ENCODE peak calls at places on chromosomes 5 and 9, in four cellular contexts. V is breast epithelium, T is psoas muscle, W is lung. L is an unnamed sample. For H3K4me1, the result is how much of the 10 kb centered on the place peaks cover.

GRCh38 chr9:130845901-130846381 is 10.9 kb downstream of the ABL1 start:
- DNase-seq in V (no peak), T (no peak), W (no peak), L (no peak)

GRCh38 chr5:43066231-43066798 is 26.2 kb upstream of the ANXA2R start:
- DNase-seq in V (peak), T (peak), W (peak), L (peak)

GRCh38 chr9:107172160-107172978 is 110.7 kb upstream of the RAD23B start:
- DNase-seq in V (peak), T (peak), W (peak), L (peak)

GRCh38 chr5:82347213-82347947 is 69.2 kb upstream of the RPS23 start:
- DNase-seq in V (no peak), T (peak), W (no peak), L (no peak)

GRCh38 chr5:95841914-95842812 is 19.6 kb upstream of the GLRX start:
- DNase-seq in V (no peak), T (no peak), W (peak), L (no peak)

GRCh38 chr5:175654807-175655206 is 3.1 kb upstream of the HRH2 start:
- DNase-seq in V (no peak), T (no peak), W (no peak), L (no peak)

GRCh38 chr9:93960221-93960970 is 5.2 kb upstream of the BARX1 start:
- DNase-seq in V (no peak), T (no peak), W (no peak), L (peak)

GRCh38 chr5:31329722-31330121 is 136.2 kb downstream of the CDH6 start:
- DNase-seq in V (no peak), T (no peak), W (no peak), L (no peak)

GRCh38 chr9:15485836-15486678 is 24.7 kb downstream of the PSIP1 start:
- DNase-seq in V (no peak), T (no peak), W (no peak), L (no peak)

GRCh38 chr9:125794708-125795107 is 47.5 kb downstream of the PBX3 start:
- DNase-seq in V (no peak), T (no peak), W (no peak), L (no peak)

GRCh38 chr9:77305622-77306365 is 128.5 kb downstream of the VPS13A start:
- DNase-seq in V (no peak), T (no peak), W (no peak), L (no peak)

GRCh38 chr5:3601929-3602712 is 6.5 kb downstream of the IRX1 start:
- DNase-seq in V (no peak), T (no peak), W (no peak), L (no peak)

GRCh38 chr9:136532799-136533774 is 12.8 kb downstream of the NOTCH1 start:
- DNase-seq in V (no peak), T (no peak), W (no peak), L (no peak)

GRCh38 chr9:106752581-106752980 is 110.4 kb upstream of the ZNF462 start:
- DNase-seq in V (no peak), T (no peak), W (no peak), L (no peak)

GRCh38 chr9:122218070-122218884 is 10.5 kb downstream of the LHX6 start:
- DNase-seq in V (no peak), T (no peak), W (no peak), L (no peak)

GRCh38 chr5:143653766-143654282 is 158.1 kb upstream of the HMHB1 start:
- DNase-seq in V (no peak), T (no peak), W (no peak), L (no peak)

GRCh38 chr9:117734082-117734481 is 29.9 kb downstream of the TLR4 start:
- DNase-seq in V (no peak), T (no peak), W (no peak), L (no peak)

GRCh38 chr5:164358531-164359259 is 853.3 kb downstream of the MAT2B start:
- DNase-seq in V (no peak), T (no peak), W (no peak), L (no peak)

GRCh38 chr5:109852371-109853160 is 162.8 kb downstream of the MAN2A1 start:
- DNase-seq in V (no peak), T (no peak), W (no peak), L (no peak)

GRCh38 chr5:174599992-174600391 is 124.4 kb upstream of the MSX2 start:
- DNase-seq in V (no peak), T (no peak), W (no peak), L (no peak)

GRCh38 chr9:94812343-94812742 is 85.8 kb downstream of the AOPEP start:
- DNase-seq in V (peak), T (no peak), W (no peak), L (no peak)

GRCh38 chr9:133341369-133342082 is 5.5 kb upstream of the SURF6 start:
- DNase-seq in V (no peak), T (peak), W (peak), L (no peak)

GRCh38 chr9:96089425-96089824 is 212.6 kb downstream of the HSD17B3 start:
- DNase-seq in V (no peak), T (no peak), W (no peak), L (no peak)

GRCh38 chr9:133059623-133060022 is 2.2 kb upstream of the CEL start:
- DNase-seq in V (no peak), T (no peak), W (no peak), L (no peak)

GRCh38 chr9:84996049-84996448 is 326.5 kb downstream of the NTRK2 start:
- DNase-seq in V (no peak), T (no peak), W (no peak), L (no peak)

GRCh38 chr5:136133416-136134383 is 1.1 kb downstream of the SMAD5 start:
- DNase-seq in V (peak), T (peak), W (peak), L (peak)

GRCh38 chr5:147439253-147439652 is 70.6 kb downstream of the DPYSL3 start:
- DNase-seq in V (no peak), T (no peak), W (no peak), L (no peak)

GRCh38 chr9:137277329-137278041 is at the start of gene TOR4A:
- DNase-seq in V (no peak), T (peak), W (peak), L (peak)

GRCh38 chr5:80406980-80407734 is 707 bp upstream of the ZFYVE16 start:
- DNase-seq in V (no peak), T (peak), W (no peak), L (peak)

GRCh38 chr9:129944501-129945116 is 98.4 kb downstream of the FNBP1 start:
- DNase-seq in V (no peak), T (no peak), W (no peak), L (no peak)

GRCh38 chr5:88878976-88879375 is 4.0 kb downstream of the MEF2C start:
- DNase-seq in V (no peak), T (no peak), W (no peak), L (no peak)

GRCh38 chr9:91177661-91178280 is 183.9 kb downstream of the AUH start:
- DNase-seq in V (peak), T (no peak), W (peak), L (peak)

GRCh38 chr9:135128035-135128670 is 40.7 kb downstream of the OLFM1 start:
- DNase-seq in V (no peak), T (no peak), W (no peak), L (no peak)

GRCh38 chr5:135445306-135445940 is 1.7 kb downstream of the DCANP1 start:
- DNase-seq in V (no peak), T (no peak), W (no peak), L (no peak)

DNA sequence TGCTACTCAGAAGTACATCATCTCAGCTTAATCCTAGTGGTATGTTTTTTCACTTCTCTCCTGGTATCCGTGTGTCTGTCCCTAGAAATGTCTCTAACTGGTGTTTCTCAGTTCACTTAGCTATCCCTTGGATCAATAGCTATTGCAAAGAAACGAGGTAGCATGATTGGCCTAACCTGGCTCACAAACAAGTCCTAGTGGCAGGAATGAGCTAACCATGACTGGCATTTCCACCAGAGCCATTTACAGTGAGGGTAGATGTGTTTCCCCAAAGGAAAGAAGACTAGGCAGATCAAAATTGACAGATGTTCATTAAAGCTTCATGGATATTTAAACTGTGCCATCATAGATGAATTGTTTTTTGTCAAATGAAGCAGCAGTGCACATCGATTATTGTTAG is 82.5 kb downstream of the PALM2AKAP2 start:
- DNase-seq in V (no peak), T (no peak), W (no peak), L (no peak)
- TF ChIP-seq CTCF in V (no peak), T (no peak), W (no peak), L (no peak)

GRCh38 chr5:35357973-35358372 is 127.7 kb upstream of the PRLR start:
- DNase-seq in V (no peak), T (no peak), W (no peak), L (no peak)
- H3K27ac ChIP-seq in V (no peak), T (no peak), W (no peak), L (no peak)

GRCh38 chr5:127092690-127093089 is 19.4 kb upstream of the C5orf63 start:
- DNase-seq in V (no peak), T (no peak), W (no peak), L (no peak)
- H3K4me1 ChIP-seq in V (under half), T (under half), W (under half), L (under half)

GRCh38 chr5:170697031-170697430 is 86.5 kb upstream of the GABRP start:
- DNase-seq in V (no peak), T (no peak), W (no peak), L (no peak)

GRCh38 chr5:170693701-170694100 is 89.8 kb upstream of the GABRP start:
- DNase-seq in V (no peak), T (no peak), W (no peak), L (no peak)

GRCh38 chr5:170694911-170695310 is 88.6 kb upstream of the GABRP start:
- DNase-seq in V (no peak), T (no peak), W (no peak), L (no peak)

GRCh38 chr5:170691623-170692022 is 91.9 kb upstream of the GABRP start:
- DNase-seq in V (no peak), T (no peak), W (no peak), L (no peak)
- TF ChIP-seq CTCF in V (no peak), T (no peak), W (no peak), L (no peak)

GRCh38 chr5:53037141-53037859 is 48.1 kb downstream of the ITGA2 start:
- DNase-seq in V (no peak), T (no peak), W (no peak), L (no peak)

GRCh38 chr5:53039855-53040254 is 50.7 kb downstream of the ITGA2 start:
- DNase-seq in V (no peak), T (no peak), W (no peak), L (no peak)

GRCh38 chr5:53038196-53038847 is 49.2 kb downstream of the ITGA2 start:
- DNase-seq in V (no peak), T (no peak), W (no peak), L (no peak)

GRCh38 chr5:53041740-53042139 is 52.6 kb downstream of the ITGA2 start:
- DNase-seq in V (no peak), T (no peak), W (no peak), L (no peak)

DNA sequence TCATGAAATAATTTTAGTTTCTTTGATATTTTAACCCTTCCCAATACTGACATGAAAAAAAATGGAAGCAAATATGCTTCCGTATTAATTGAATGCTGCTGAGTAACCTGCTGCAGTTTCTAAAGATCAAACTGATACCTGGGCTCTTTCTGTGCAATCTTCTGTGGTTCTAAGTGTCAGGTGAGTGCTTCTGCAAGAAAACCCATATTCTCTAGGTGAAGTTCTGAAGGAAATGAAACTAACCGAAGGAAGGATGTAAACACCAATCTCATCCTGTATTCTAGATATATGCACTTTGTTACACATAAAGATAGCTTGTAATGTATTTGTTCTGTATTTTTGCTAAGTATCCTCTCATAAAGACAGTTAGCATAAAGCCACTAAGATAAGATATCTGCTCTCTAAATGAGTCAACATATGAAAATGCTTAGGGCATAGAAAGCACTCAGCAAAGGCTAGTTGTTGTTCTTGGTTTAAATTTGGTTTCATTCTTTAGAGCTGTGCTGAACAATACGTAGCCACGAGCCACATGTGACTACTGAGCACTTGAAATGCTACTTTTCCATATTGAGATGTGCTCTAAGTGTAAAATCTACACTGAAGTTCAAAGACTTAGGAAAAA is 52.0 kb downstream of the ITGA2 start:
- DNase-seq in V (no peak), T (no peak), W (no peak), L (no peak)
- H3K27ac ChIP-seq in V (no peak), T (no peak), W (no peak), L (no peak)

GRCh38 chr9:127955294-127956015 is 17.8 kb upstream of the DPM2 start:
- DNase-seq in V (peak), T (peak), W (peak), L (peak)

GRCh38 chr9:127958728-127959127 is 21.1 kb upstream of the DPM2 start:
- DNase-seq in V (no peak), T (no peak), W (no peak), L (no peak)

GRCh38 chr9:127953768-127954505 is 16.3 kb upstream of the DPM2 start:
- DNase-seq in V (no peak), T (no peak), W (no peak), L (no peak)

GRCh38 chr9:127950513-127951210 is 13.0 kb upstream of the DPM2 start:
- DNase-seq in V (peak), T (no peak), W (no peak), L (no peak)

GRCh38 chr9:127954831-127955293 is 17.2 kb upstream of the DPM2 start:
- DNase-seq in V (no peak), T (no peak), W (no peak), L (no peak)
- H3K4me1 ChIP-seq in V (under half), T (under half), W (under half), L (half or more)

GRCh38 chr5:127757576-127757975 is 54.4 kb downstream of the CCDC192 start:
- DNase-seq in V (no peak), T (no peak), W (no peak), L (no peak)
- TF ChIP-seq CTCF in V (peak), T (peak), W (peak), L (peak)

DNA sequence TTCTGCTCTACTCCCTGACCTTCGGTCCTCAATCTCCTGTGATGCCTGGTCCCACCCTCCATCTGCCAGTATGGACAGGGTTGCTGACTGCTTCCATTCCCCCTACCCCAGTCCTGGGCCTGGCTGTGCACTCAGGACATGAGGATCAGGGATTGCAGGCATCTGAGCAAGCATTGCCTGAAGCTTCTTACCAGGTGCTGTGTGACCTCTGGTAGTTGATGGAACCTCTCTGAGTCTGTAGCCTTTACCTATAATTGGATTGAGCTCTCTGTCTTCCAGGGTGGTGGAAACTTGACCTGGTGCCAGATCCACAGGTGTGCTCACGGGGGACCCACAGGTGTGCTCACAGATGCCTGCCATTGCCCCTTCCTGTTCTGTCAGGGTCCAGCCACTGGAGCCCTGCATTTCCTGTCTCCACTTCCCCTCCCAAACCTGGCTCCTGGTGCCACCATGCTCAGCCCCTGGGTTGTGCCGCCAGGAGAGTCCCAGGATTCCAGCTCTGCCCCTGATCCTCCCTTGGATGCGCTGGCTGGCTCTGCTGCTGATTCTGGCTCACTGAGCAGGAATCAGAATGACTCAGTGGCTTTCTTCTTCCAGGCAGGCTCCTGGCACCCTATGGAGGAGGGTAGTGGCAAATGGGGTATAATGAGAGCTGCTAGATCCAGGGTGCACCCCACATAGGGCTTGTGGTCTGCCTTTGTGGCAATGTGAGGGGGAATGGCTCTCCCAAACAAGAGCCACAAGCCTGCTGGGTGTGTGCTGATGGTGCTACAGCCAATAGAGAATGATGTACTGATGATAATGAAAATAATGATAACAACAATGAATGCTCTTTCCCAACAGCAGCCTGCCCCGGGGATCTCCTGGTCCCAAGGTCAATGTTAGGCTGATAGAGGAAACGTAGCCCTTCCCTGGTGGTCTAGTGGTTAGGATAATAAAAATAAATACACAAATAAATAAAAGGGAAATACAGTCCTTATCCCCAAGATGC is 35.2 kb upstream of the PSD2 start:
- DNase-seq in V (no peak), T (no peak), W (no peak), L (no peak)
- H3K27ac ChIP-seq in V (no peak), T (no peak), W (no peak), L (no peak)

GRCh38 chr9:98949565-98949964 is 5.9 kb downstream of the COL15A1 start:
- DNase-seq in V (no peak), T (no peak), W (no peak), L (no peak)
- H3K4me1 ChIP-seq in V (under half), T (under half), W (under half), L (under half)

L was measured in suprapubic skin.